ENCODE peak calls at places on chromosomes 12 and 14, in eight cellular contexts. E is stimulated activated CD8-positive, alpha-beta memory T cell treated with anti-CD3 and anti-CD28 coated beads, Interleukin-4, amount 100 ng/mL, for 24 hours; L is Calu3; T is lung microvascular endothelial cell; H is NAMALWA; B is germinal center; R is activated T-cell treated with anti-CD3 and anti-CD28 coated beads, Interleukin-2, amount 50 U/mL, for 72 hours; J is astrocyte of the cerebellum. Q is an unnamed sample.

GRCh38 chr12:49086116-49086515 is 8.5 kb downstream of the DHH start:
- DNase-seq in E (no peak), L (no peak), T (no peak), H (no peak), B (no peak), R (no peak), J (no peak), Q (no peak)

GRCh38 chr14:76718306-76719075 is 42.8 kb upstream of the VASH1 start:
- DNase-seq in E (no peak), L (no peak), T (no peak), H (no peak), B (no peak), R (no peak), J (no peak), Q (no peak)

GRCh38 chr12:91732086-91732485 is 413.6 kb downstream of the BTG1 start:
- DNase-seq in E (no peak), L (no peak), T (no peak), H (no peak), B (no peak), R (no peak), J (peak; percentile 79), Q (no peak)

GRCh38 chr12:120761581-120761980 is 36.0 kb downstream of the ACADS start:
- DNase-seq in E (no peak), L (no peak), T (no peak), H (no peak), B (no peak), R (no peak), J (peak; percentile 15), Q (no peak)

GRCh38 chr14:92651106-92651792 is 97.2 kb downstream of the LGMN start:
- DNase-seq in E (peak; percentile 73), L (no peak), T (no peak), H (peak; percentile 16), B (peak; percentile 53), R (peak; percentile 90), J (no peak), Q (peak; percentile 86)

GRCh38 chr12:133081408-133081806 is 684 bp downstream of the ZNF140 start:
- DNase-seq in E (no peak), L (no peak), T (no peak), H (no peak), B (no peak), R (peak; percentile 3), J (no peak), Q (no peak)

GRCh38 chr12:108640802-108641445 is 7.2 kb upstream of the SELPLG start:
- DNase-seq in E (no peak), L (peak; percentile 33), T (no peak), H (peak; percentile 84), B (no peak), R (no peak), J (no peak), Q (no peak)

GRCh38 chr14:102775855-102776760 is 1.1 kb upstream of the TRAF3 start:
- DNase-seq in E (no peak), L (no peak), T (no peak), H (no peak), B (no peak), R (peak; percentile 22), J (peak; percentile 19), Q (peak; percentile 59)

GRCh38 chr12:111775205-111776193 is 8.8 kb downstream of the ALDH2 start:
- DNase-seq in E (no peak), L (peak; percentile 76), T (peak; percentile 87), H (peak; percentile 82), B (peak; percentile 84), R (no peak), J (no peak), Q (peak; percentile 86)

GRCh38 chr14:73887704-73888459 is 1.2 kb downstream of the ZNF410 start:
- DNase-seq in E (no peak), L (no peak), T (peak; percentile 22), H (peak; percentile 1), B (peak; percentile 10), R (no peak), J (no peak), Q (no peak)

GRCh38 chr12:49673446-49674317 is 33.5 kb downstream of the FMNL3 start:
- DNase-seq in E (no peak), L (no peak), T (peak; percentile 92), H (no peak), B (no peak), R (no peak), J (peak; percentile 89), Q (no peak)

GRCh38 chr12:86264451-86265328 is 8.5 kb upstream of the MGAT4C start:
- DNase-seq in E (no peak), L (peak; percentile 79), T (no peak), H (no peak), B (no peak), R (no peak), J (no peak), Q (no peak)